ENCODE peak calls at places on chromosomes 2 and 18, in four cellular contexts. One of them, this sample, is unnamed.

GRCh38 chr2:241868661-241869081 is 858 bp upstream of the RTP5 start:
- DNase-seq in heart right ventricle: no peak
- DNase-seq in left cardiac atrium: no peak
- DNase-seq in skeletal muscle cell: no peak
- DNase-seq in this sample: no peak

GRCh38 chr18:35938158-35938557 is 34.3 kb upstream of the RMP24 start:
- DNase-seq in left cardiac atrium: no peak
- DNase-seq in heart right ventricle: no peak
- DNase-seq in skeletal muscle cell: no peak
- DNase-seq in this sample: no peak

GRCh38 chr2:181563101-181563692 is 93.7 kb downstream of the CERKL start:
- DNase-seq in heart right ventricle: no peak
- DNase-seq in skeletal muscle cell: no peak
- DNase-seq in left cardiac atrium: no peak
- DNase-seq in this sample: no peak

GRCh38 chr2:108377815-108378630 is at the start of gene SULT1C4:
- DNase-seq in skeletal muscle cell: no peak
- DNase-seq in heart right ventricle: peak; percentile 73
- DNase-seq in left cardiac atrium: peak; percentile 71
- DNase-seq in this sample: peak; percentile 23

GRCh38 chr18:79798346-79798998 is 734 bp downstream of the KCNG2 start:
- DNase-seq in left cardiac atrium: no peak
- DNase-seq in skeletal muscle cell: no peak
- DNase-seq in heart right ventricle: no peak
- DNase-seq in this sample: peak; percentile 86

GRCh38 chr2:109555346-109555900 is 58.3 kb downstream of the SEPTIN10 start:
- DNase-seq in left cardiac atrium: no peak
- DNase-seq in skeletal muscle cell: no peak
- DNase-seq in heart right ventricle: no peak
- DNase-seq in this sample: no peak

GRCh38 chr2:137675584-137676327 is 288.5 kb upstream of the HNMT start:
- DNase-seq in skeletal muscle cell: no peak
- DNase-seq in left cardiac atrium: no peak
- DNase-seq in heart right ventricle: no peak
- DNase-seq in this sample: no peak

GRCh38 chr2:24461685-24462084 is 29.4 kb upstream of the NCOA1 start:
- DNase-seq in left cardiac atrium: no peak
- DNase-seq in heart right ventricle: no peak
- DNase-seq in skeletal muscle cell: no peak
- DNase-seq in this sample: no peak

GRCh38 chr2:66839551-66840320 is 404.8 kb downstream of the MEIS1 start:
- DNase-seq in skeletal muscle cell: peak; percentile 96
- DNase-seq in heart right ventricle: no peak
- DNase-seq in left cardiac atrium: no peak
- DNase-seq in this sample: peak; percentile 34

GRCh38 chr2:15747698-15748471 is 156.2 kb downstream of the DDX1 start:
- DNase-seq in heart right ventricle: no peak
- DNase-seq in skeletal muscle cell: no peak
- DNase-seq in left cardiac atrium: no peak
- DNase-seq in this sample: peak; percentile 38

GRCh38 chr2:160229591-160229990 is 29.5 kb upstream of the ITGB6 start:
- DNase-seq in left cardiac atrium: no peak
- DNase-seq in skeletal muscle cell: no peak
- DNase-seq in heart right ventricle: no peak
- DNase-seq in this sample: no peak

GRCh38 chr2:196798980-196799379 is 503 bp downstream of the GTF3C3 start:
- DNase-seq in skeletal muscle cell: no peak
- DNase-seq in heart right ventricle: no peak
- DNase-seq in left cardiac atrium: no peak
- DNase-seq in this sample: no peak

GRCh38 chr2:160784034-160784433 is 290.4 kb upstream of the RBMS1 start:
- DNase-seq in left cardiac atrium: no peak
- DNase-seq in heart right ventricle: no peak
- DNase-seq in skeletal muscle cell: no peak
- DNase-seq in this sample: no peak

GRCh38 chr18:49048361-49048760 is 97.6 kb upstream of the SMAD7 start:
- DNase-seq in left cardiac atrium: no peak
- DNase-seq in heart right ventricle: no peak
- DNase-seq in skeletal muscle cell: peak; percentile 73
- DNase-seq in this sample: no peak

GRCh38 chr2:231263118-231263831 is 64.8 kb downstream of the ARMC9 start:
- DNase-seq in skeletal muscle cell: no peak
- DNase-seq in heart right ventricle: no peak
- DNase-seq in left cardiac atrium: no peak
- DNase-seq in this sample: no peak

GRCh38 chr18:48050176-48050575 is 119.7 kb upstream of the SMAD2 start:
- DNase-seq in left cardiac atrium: no peak
- DNase-seq in skeletal muscle cell: no peak
- DNase-seq in heart right ventricle: no peak
- DNase-seq in this sample: peak; percentile 58

GRCh38 chr2:46858697-46859080 is 56.9 kb downstream of the MCFD2 start:
- DNase-seq in left cardiac atrium: no peak
- DNase-seq in heart right ventricle: no peak
- DNase-seq in skeletal muscle cell: peak; percentile 88
- DNase-seq in this sample: no peak

GRCh38 chr2:152525277-152525838 is 190.4 kb downstream of the FMNL2 start:
- DNase-seq in skeletal muscle cell: no peak
- DNase-seq in heart right ventricle: peak; percentile 40
- DNase-seq in left cardiac atrium: peak; percentile 40
- DNase-seq in this sample: no peak

GRCh38 chr18:2982452-2983172 is 30.3 kb downstream of the LPIN2 start:
- DNase-seq in left cardiac atrium: no peak
- DNase-seq in heart right ventricle: no peak
- DNase-seq in skeletal muscle cell: no peak
- DNase-seq in this sample: no peak

GRCh38 chr18:45806226-45806625 is 19.2 kb upstream of the SIGLEC15 start:
- DNase-seq in left cardiac atrium: no peak
- DNase-seq in heart right ventricle: no peak
- DNase-seq in skeletal muscle cell: peak; percentile 25
- DNase-seq in this sample: no peak

GRCh38 chr2:177595126-177595525 is 202.6 kb downstream of the AGPS start:
- DNase-seq in heart right ventricle: no peak
- DNase-seq in left cardiac atrium: no peak
- DNase-seq in skeletal muscle cell: no peak
- DNase-seq in this sample: no peak

GRCh38 chr2:134153481-134153880 is 100.4 kb upstream of the MGAT5 start:
- DNase-seq in left cardiac atrium: no peak
- DNase-seq in heart right ventricle: no peak
- DNase-seq in skeletal muscle cell: no peak
- DNase-seq in this sample: no peak

GRCh38 chr2:202373490-202373889 is 2.6 kb upstream of the BMPR2 start:
- DNase-seq in heart right ventricle: no peak
- DNase-seq in left cardiac atrium: no peak
- DNase-seq in skeletal muscle cell: no peak
- DNase-seq in this sample: no peak

GRCh38 chr2:238379096-238379810 is 47.5 kb upstream of the ASB1 start:
- DNase-seq in skeletal muscle cell: no peak
- DNase-seq in left cardiac atrium: no peak
- DNase-seq in heart right ventricle: no peak
- DNase-seq in this sample: no peak

GRCh38 chr2:13654416-13654815 is 937.7 kb downstream of the TRIB2 start:
- DNase-seq in skeletal muscle cell: no peak
- DNase-seq in left cardiac atrium: no peak
- DNase-seq in heart right ventricle: no peak
- DNase-seq in this sample: no peak

GRCh38 chr18:74791501-74792188 is 194.0 kb downstream of the ZNF407 start:
- DNase-seq in left cardiac atrium: no peak
- DNase-seq in heart right ventricle: no peak
- DNase-seq in skeletal muscle cell: no peak
- DNase-seq in this sample: no peak

This sample was measured in upper lobe of left lung.